ENCODE peak calls at places on chromosomes 4 and X, in nine cellular contexts. O, U, J, Z, W, P, X, D and M are unnamed samples.

GRCh38 chr4:37799941-37800554 is 26.4 kb upstream of the PGM2 start:
- DNase-seq in W (no peak), P (no peak), J (peak; percentile 6), X (no peak), D (no peak), Z (no peak), U (no peak), O (no peak), M (no peak)

GRCh38 chrX:16882188-16882587 is 12.0 kb upstream of the RBBP7 start:
- DNase-seq in D (no peak), O (peak; percentile 65), W (no peak), P (no peak), X (peak; percentile 51), J (peak; percentile 25), Z (peak; percentile 33), U (no peak), M (peak; percentile 23)

GRCh38 chrX:24145340-24146186 is 4.0 kb upstream of the ZFX start:
- DNase-seq in Z (no peak), X (no peak), P (no peak), U (no peak), J (peak; percentile 54), W (no peak), D (peak; percentile 69), O (no peak), M (peak; percentile 64)

GRCh38 chrX:136168929-136169735 is 21.8 kb downstream of the FHL1 start:
- DNase-seq in W (peak; percentile 79), P (peak; percentile 79), J (peak; percentile 97), D (peak; percentile 53), U (no peak), Z (no peak), X (no peak), O (no peak), M (peak; percentile 51)

GRCh38 chrX:38803609-38804480 is 2.6 kb downstream of the MID1IP1 start:
- DNase-seq in U (peak; percentile 39), D (peak; percentile 39), O (peak; percentile 94), Z (peak; percentile 85), W (peak; percentile 88), X (peak; percentile 87), P (peak; percentile 76), J (peak; percentile 34), M (peak; percentile 96)

GRCh38 chr4:141885112-141885511 is 248.7 kb downstream of the IL15 start:
- DNase-seq in Z (no peak), O (no peak), X (no peak), D (no peak), W (no peak), J (no peak), P (no peak), U (no peak), M (no peak)

GRCh38 chr4:61211781-61212180 is 11.7 kb downstream of the ADGRL3 start:
- DNase-seq in P (no peak), X (no peak), J (no peak), Z (no peak), O (no peak), D (no peak), U (no peak), W (no peak), M (no peak)

GRCh38 chrX:13024911-13025454 is 19.4 kb downstream of the FAM9C start:
- DNase-seq in J (no peak), P (no peak), W (no peak), X (no peak), D (no peak), U (no peak), O (no peak), Z (no peak), M (no peak)

GRCh38 chr4:141643557-141643956 is 7.2 kb downstream of the IL15 start:
- DNase-seq in Z (no peak), P (no peak), U (no peak), J (peak; percentile 92), W (no peak), O (no peak), X (no peak), D (peak; percentile 97), M (no peak)

GRCh38 chr4:6362896-6363295 is 93.2 kb downstream of the WFS1 start:
- DNase-seq in J (peak; percentile 27), D (no peak), P (no peak), W (no peak), Z (no peak), X (no peak), U (no peak), O (no peak), M (peak; percentile 88)

GRCh38 chr4:134201216-134202098 is at the start of gene PABPC4L:
- DNase-seq in J (peak; percentile 24), U (no peak), P (no peak), D (peak; percentile 7), X (no peak), W (no peak), O (peak; percentile 68), Z (peak; percentile 36), M (peak; percentile 60)

GRCh38 chr4:80909938-80910337 is 120.6 kb upstream of the BMP3 start:
- DNase-seq in U (no peak), W (no peak), Z (no peak), J (no peak), X (no peak), D (no peak), O (no peak), P (no peak), M (no peak)

GRCh38 chr4:26826721-26827120 is 33.9 kb upstream of the STIM2 start:
- DNase-seq in W (no peak), D (no peak), U (no peak), P (no peak), X (peak; percentile 55), Z (no peak), O (no peak), J (peak; percentile 59), M (no peak)

GRCh38 chrX:74804574-74804973 is 120.7 kb downstream of the NEXMIF start:
- DNase-seq in Z (no peak), P (no peak), D (no peak), X (no peak), O (no peak), W (no peak), J (no peak), U (no peak), M (no peak)

GRCh38 chrX:152926923-152927322 is 29.1 kb downstream of the ZNF185 start:
- DNase-seq in J (peak; percentile 10), Z (no peak), O (no peak), D (no peak), X (no peak), U (no peak), P (no peak), W (no peak), M (no peak)

GRCh38 chr4:84964995-84965557 is 1.4 kb downstream of the WDFY3 start:
- DNase-seq in W (no peak), U (no peak), J (no peak), P (no peak), O (no peak), X (no peak), Z (no peak), D (no peak), M (no peak)

GRCh38 chr4:84968936-84969335 is 2.4 kb upstream of the WDFY3 start:
- DNase-seq in Z (no peak), U (no peak), J (no peak), D (no peak), O (no peak), P (no peak), W (no peak), X (no peak), M (no peak)

GRCh38 chr4:84966382-84967291 is at the start of gene WDFY3:
- DNase-seq in Z (peak; percentile 90), P (peak; percentile 89), X (peak; percentile 78), W (peak; percentile 91), D (peak; percentile 79), O (peak; percentile 91), U (no peak), J (peak; percentile 89), M (peak; percentile 88)

GRCh38 chr4:84965558-84966381 is 720 bp downstream of the WDFY3 start:
- DNase-seq in W (peak; percentile 79), P (peak; percentile 51), O (peak; percentile 83), J (peak; percentile 17), U (no peak), Z (peak; percentile 56), X (peak; percentile 40), D (no peak), M (peak; percentile 85)

DNA sequence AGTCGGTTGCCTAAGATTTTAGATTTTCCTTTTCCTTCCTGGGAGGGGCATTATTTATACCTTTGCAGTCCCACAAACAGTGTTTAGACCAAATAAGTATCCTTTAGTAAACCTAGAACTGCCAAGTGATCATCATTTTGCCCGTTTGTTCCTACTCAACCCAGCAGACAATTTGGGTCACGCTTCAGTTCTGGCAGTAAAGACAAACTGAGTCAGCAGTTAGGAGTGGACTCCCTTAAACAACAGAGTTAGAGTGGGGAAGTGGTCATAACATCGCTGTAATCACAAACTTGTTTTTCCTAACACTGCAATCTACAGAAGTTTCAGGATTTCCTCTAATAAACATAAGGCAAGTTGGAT is 782 bp upstream of the WDFY3 start:
- DNase-seq in W (no peak), O (no peak), J (peak; percentile 38), U (no peak), X (no peak), D (peak; percentile 22), P (no peak), Z (no peak), M (no peak)
- H3K4me3 ChIP-seq in W (peak overlapping the region; percentile 68), O (peak overlapping the region; percentile 82), J (peak overlapping the region; percentile 73), U (no peak overlapping the region), X (peak overlapping the region; percentile 86), D (peak overlapping the region; percentile 94), P (peak overlapping the region; percentile 92), Z (peak overlapping the region; percentile 77), M (peak overlapping the region; percentile 75)

DNA sequence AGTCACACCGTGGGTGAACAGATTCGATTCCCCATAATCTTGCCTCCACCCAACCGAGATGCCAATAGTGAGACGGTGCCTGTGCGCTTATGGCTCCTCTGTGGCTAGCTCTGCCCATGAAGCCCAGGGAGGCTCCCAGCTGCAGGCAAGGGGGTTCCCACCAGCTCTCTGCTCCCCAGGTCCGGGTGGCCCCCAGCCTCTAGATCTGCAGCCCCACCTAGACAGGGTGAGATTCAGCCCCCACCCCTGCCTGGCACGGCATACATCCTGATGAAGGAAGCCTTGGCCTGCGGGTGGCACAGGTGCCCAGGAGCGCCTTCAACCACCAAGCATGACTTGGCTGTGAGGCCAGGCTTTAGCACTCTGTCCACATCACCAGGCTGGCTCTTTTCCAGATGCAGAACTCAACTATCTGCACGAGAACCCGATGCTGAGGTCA is 40.6 kb downstream of the WDR1 start:
- DNase-seq in D (no peak), U (no peak), P (no peak), J (no peak), Z (no peak), W (no peak), O (peak; percentile 63), X (peak; percentile 22), M (peak; percentile 26)
- H3K36me3 ChIP-seq in D (peaks cover 51% of the 10 kb centered on the region), U (peaks cover 70% of the 10 kb centered on the region), P (peaks cover 76% of the 10 kb centered on the region), J (peaks cover 80% of the 10 kb centered on the region), Z (peaks cover 70% of the 10 kb centered on the region), W (peaks cover 85% of the 10 kb centered on the region), O (peaks cover 84% of the 10 kb centered on the region), X (peaks cover 94% of the 10 kb centered on the region), M (peaks cover 56% of the 10 kb centered on the region)

GRCh38 chrX:109684136-109684535 is 48.9 kb downstream of the ACSL4 start:
- DNase-seq in J (peak; percentile 19), Z (no peak), D (peak; percentile 26), O (no peak), W (no peak), X (no peak), P (no peak), U (no peak), M (no peak)
- H3K27me3 ChIP-seq in J (peaks cover 2% of the 10 kb centered on the region), Z (peaks cover 8% of the 10 kb centered on the region), D (no peaks in the 10 kb centered on the region), O (no peaks in the 10 kb centered on the region), W (no peaks in the 10 kb centered on the region), X (no peaks in the 10 kb centered on the region), P (no peaks in the 10 kb centered on the region), U (no peaks in the 10 kb centered on the region), M (no peaks in the 10 kb centered on the region)

DNA sequence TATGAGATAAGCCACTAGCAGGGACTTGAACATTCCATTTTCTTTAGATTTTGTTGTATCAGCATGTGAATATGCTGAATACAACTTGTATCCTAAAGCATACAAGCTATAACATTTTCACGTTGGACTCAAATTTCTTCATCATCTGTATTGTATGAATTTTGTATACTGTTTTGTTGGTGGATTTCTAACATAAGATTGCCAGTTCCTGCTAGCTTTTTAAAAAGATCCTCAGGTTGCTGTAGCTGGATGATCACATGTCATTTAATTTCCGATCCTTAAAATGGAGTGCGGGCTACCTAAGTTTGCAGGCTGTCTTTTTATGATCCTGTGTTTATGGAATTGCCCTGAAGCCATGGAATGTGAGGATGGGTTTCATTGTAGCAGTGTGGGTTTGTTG is 6.9 kb downstream of the PDLIM5 start:
- DNase-seq in J (no peak), O (no peak), W (no peak), Z (no peak), P (no peak), U (no peak), X (no peak), D (no peak), M (no peak)
- H3K4me3 ChIP-seq in J (no peak overlapping the region), O (no peak overlapping the region), W (no peak overlapping the region), Z (no peak overlapping the region), P (no peak overlapping the region), U (no peak overlapping the region), X (no peak overlapping the region), D (no peak overlapping the region), M (no peak overlapping the region)